ENCODE peak calls at places on chromosome 10, in six cellular contexts. Z, W, U, N, I and O are unnamed samples.

GRCh38 chr10:20232079-20232478 is 415.8 kb downstream of the PLXDC2 start:
- DNase-seq in Z (no peak), W (no peak), U (no peak), N (no peak), I (no peak), O (no peak)

GRCh38 chr10:70528726-70529362 is 50.3 kb downstream of the PALD1 start:
- DNase-seq in Z (no peak), W (no peak), U (no peak), N (no peak), I (no peak), O (no peak)

GRCh38 chr10:121919666-121920065 is 8.2 kb downstream of the ATE1 start:
- DNase-seq in Z (no peak), W (no peak), U (no peak), N (no peak), I (no peak), O (no peak)

GRCh38 chr10:6201511-6201975 is 1.2 kb upstream of the PFKFB3 start:
- DNase-seq in Z (peak; percentile 80), W (peak; percentile 88), U (peak; percentile 78), N (peak; percentile 86), I (peak; percentile 57), O (peak; percentile 70)

GRCh38 chr10:124696446-124697392 is 47.5 kb downstream of the FAM53B start:
- DNase-seq in Z (no peak), W (peak; percentile 58), U (no peak), N (peak; percentile 49), I (no peak), O (no peak)

GRCh38 chr10:8424555-8425201 is 370.2 kb downstream of the GATA3 start:
- DNase-seq in Z (no peak), W (no peak), U (no peak), N (no peak), I (no peak), O (no peak)

GRCh38 chr10:44393834-44394547 is 9.1 kb upstream of the CXCL12 start:
- DNase-seq in Z (no peak), W (no peak), U (no peak), N (no peak), I (peak; percentile 11), O (no peak)

GRCh38 chr10:21976739-21977138 is 26.8 kb downstream of the DNAJC1 start:
- DNase-seq in Z (no peak), W (no peak), U (no peak), N (no peak), I (no peak), O (no peak)

GRCh38 chr10:72340510-72340895 is 14.2 kb downstream of the DNAJB12 start:
- DNase-seq in Z (peak; percentile 72), W (peak; percentile 91), U (peak; percentile 77), N (peak; percentile 84), I (peak; percentile 72), O (peak; percentile 71)

GRCh38 chr10:97336942-97337719 is 2.6 kb upstream of the FRAT2 start:
- DNase-seq in Z (no peak), W (peak; percentile 47), U (peak; percentile 45), N (no peak), I (no peak), O (no peak)

GRCh38 chr10:8594711-8595110 is 540.2 kb downstream of the GATA3 start:
- DNase-seq in Z (no peak), W (no peak), U (no peak), N (no peak), I (no peak), O (no peak)

GRCh38 chr10:132712698-132713232 is 73.2 kb downstream of the NKX6-2 start:
- DNase-seq in Z (peak; percentile 3), W (peak; percentile 36), U (no peak), N (peak; percentile 21), I (no peak), O (no peak)

GRCh38 chr10:133157662-133158436 is 2.2 kb upstream of the KNDC1 start:
- DNase-seq in Z (no peak), W (no peak), U (no peak), N (peak; percentile 45), I (peak; percentile 8), O (no peak)

GRCh38 chr10:6144609-6145413 is 56.0 kb downstream of the RBM17 start:
- DNase-seq in Z (peak; percentile 92), W (peak; percentile 96), U (peak; percentile 88), N (peak; percentile 92), I (peak; percentile 90), O (peak; percentile 94)

GRCh38 chr10:71088054-71088453 is 124.3 kb upstream of the UNC5B start:
- DNase-seq in Z (no peak), W (no peak), U (no peak), N (no peak), I (no peak), O (no peak)

GRCh38 chr10:132662186-132662920 is 123.6 kb downstream of the NKX6-2 start:
- DNase-seq in Z (no peak), W (no peak), U (no peak), N (peak; percentile 7), I (no peak), O (no peak)

GRCh38 chr10:90047243-90047729 is 345.9 kb downstream of the KIF20B start:
- DNase-seq in Z (no peak), W (no peak), U (no peak), N (no peak), I (no peak), O (no peak)

GRCh38 chr10:77906863-77907861 is 19.4 kb downstream of the DLG5 start:
- DNase-seq in Z (no peak), W (no peak), U (no peak), N (no peak), I (no peak), O (no peak)

GRCh38 chr10:77042706-77043105 is 594.9 kb downstream of the KCNMA1 start:
- DNase-seq in Z (no peak), W (no peak), U (no peak), N (no peak), I (no peak), O (no peak)

GRCh38 chr10:93390691-93391090 is 91.4 kb downstream of the MYOF start:
- DNase-seq in Z (no peak), W (no peak), U (no peak), N (no peak), I (no peak), O (no peak)

GRCh38 chr10:131214521-131215244 is 96.8 kb downstream of the TCERG1L start:
- DNase-seq in Z (no peak), W (peak; percentile 58), U (no peak), N (peak; percentile 32), I (no peak), O (no peak)

GRCh38 chr10:12018438-12019342 is 23.9 kb downstream of the UPF2 start:
- DNase-seq in Z (no peak), W (no peak), U (no peak), N (no peak), I (no peak), O (no peak)

GRCh38 chr10:125641398-125641797 is 41.6 kb downstream of the TEX36 start:
- DNase-seq in Z (no peak), W (no peak), U (no peak), N (no peak), I (no peak), O (no peak)

GRCh38 chr10:119807960-119808697 is 64.5 kb downstream of the MCMBP start:
- DNase-seq in Z (no peak), W (no peak), U (no peak), N (no peak), I (no peak), O (no peak)

GRCh38 chr10:31686566-31686965 is 242.1 kb downstream of the ARHGAP12 start:
- DNase-seq in Z (no peak), W (no peak), U (no peak), N (no peak), I (no peak), O (no peak)

GRCh38 chr10:86504510-86504909 is 17.1 kb downstream of the WAPL start:
- DNase-seq in Z (no peak), W (no peak), U (no peak), N (no peak), I (no peak), O (no peak)
- H3K36me3 ChIP-seq in Z (peaks cover 53% of the 10 kb centered on the region), W (peaks cover 12% of the 10 kb centered on the region), U (no peaks in the 10 kb centered on the region), N (peaks cover 12% of the 10 kb centered on the region), I (no peaks in the 10 kb centered on the region), O (peaks cover 8% of the 10 kb centered on the region)

GRCh38 chr10:80077869-80078447 is 507 bp upstream of the TMEM254 start:
- DNase-seq in Z (no peak), W (no peak), U (no peak), N (no peak), I (no peak), O (no peak)
- H3K27ac ChIP-seq in Z (peak overlapping the region; percentile 96), W (peak overlapping the region; percentile 97), U (peak overlapping the region; percentile 97), N (peak overlapping the region; percentile 93), I (peak overlapping the region; percentile 95), O (peak overlapping the region; percentile 94)

DNA sequence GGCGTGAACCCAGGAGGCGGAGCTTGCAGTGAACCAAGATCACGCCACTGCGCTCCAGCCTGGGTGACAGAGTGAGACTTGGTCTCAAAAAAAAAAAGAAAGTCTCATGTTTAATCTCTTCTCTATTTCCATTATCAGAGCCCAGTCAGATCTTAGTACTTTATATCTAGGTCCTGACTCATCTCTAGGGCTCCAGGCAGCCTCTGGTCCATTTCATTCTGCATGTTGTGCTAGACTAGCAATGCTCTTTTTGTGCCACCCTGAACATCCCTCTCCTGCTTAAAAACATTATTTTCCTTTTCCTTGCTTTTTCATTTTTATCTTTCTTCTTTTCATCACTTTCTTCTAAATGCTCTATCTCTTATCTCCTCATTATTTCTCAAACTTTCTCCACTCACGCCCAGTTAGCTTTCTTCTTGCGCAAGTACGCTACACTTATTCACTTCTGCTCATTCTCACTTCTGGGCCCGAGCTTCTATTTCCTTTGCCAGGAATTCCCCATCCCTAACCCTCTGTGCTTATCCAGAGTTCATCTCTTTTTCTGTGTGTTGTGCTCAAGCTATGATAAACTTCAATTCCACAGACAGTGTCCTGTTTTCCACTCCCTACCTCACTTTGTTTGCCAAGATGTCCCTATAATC is 63.9 kb downstream of the BTAF1 start:
- DNase-seq in Z (no peak), W (no peak), U (peak; percentile 22), N (no peak), I (peak; percentile 32), O (no peak)
- H3K36me3 ChIP-seq in Z (peaks cover 89% of the 10 kb centered on the region), W (peaks cover 26% of the 10 kb centered on the region), U (peaks cover 3% of the 10 kb centered on the region), N (peaks cover 12% of the 10 kb centered on the region), I (no peaks in the 10 kb centered on the region), O (peaks cover 81% of the 10 kb centered on the region)

GRCh38 chr10:34403512-34403911 is 411.6 kb downstream of the PARD3 start:
- DNase-seq in Z (no peak), W (no peak), U (no peak), N (no peak), I (no peak), O (no peak)

GRCh38 chr10:34405611-34406462 is 409.3 kb downstream of the PARD3 start:
- DNase-seq in Z (no peak), W (no peak), U (no peak), N (no peak), I (no peak), O (no peak)

GRCh38 chr10:34407227-34407626 is 407.9 kb downstream of the PARD3 start:
- DNase-seq in Z (peak; percentile 19), W (no peak), U (no peak), N (no peak), I (no peak), O (no peak)

DNA sequence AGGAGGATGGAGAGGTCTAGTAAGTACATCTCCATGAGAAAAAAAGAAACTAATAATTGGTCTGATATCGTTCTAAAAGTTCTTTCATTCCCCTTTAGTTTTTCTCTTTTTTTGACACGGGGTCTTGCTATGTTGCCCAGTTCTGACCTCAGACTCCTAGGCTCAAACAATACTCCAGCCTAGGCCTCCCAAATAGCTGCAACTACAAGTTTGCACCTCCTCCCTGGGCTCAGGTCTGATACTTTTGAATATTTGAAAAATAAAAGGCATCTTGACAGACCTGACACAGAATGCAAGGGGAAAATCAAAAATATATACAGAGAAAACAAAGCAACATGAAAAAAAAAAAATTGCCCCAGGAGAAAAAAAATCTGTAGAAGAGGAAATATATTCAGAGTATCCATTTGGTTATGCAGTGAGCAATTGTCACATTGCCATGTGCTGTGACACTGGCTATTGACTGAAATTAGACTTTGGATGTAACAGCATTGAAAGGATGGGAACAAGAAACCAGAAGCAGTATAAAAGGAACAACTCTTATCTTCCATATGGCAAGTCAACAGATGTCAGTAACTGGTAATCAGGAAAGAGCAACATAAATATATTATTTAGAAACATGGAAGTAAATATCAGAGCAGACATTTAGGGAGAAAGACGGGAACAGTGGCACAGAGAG is 408.5 kb downstream of the PARD3 start:
- DNase-seq in Z (no peak), W (no peak), U (no peak), N (no peak), I (no peak), O (no peak)
- H3K27ac ChIP-seq in Z (no peak overlapping the region), W (no peak overlapping the region), U (no peak overlapping the region), N (no peak overlapping the region), I (no peak overlapping the region), O (no peak overlapping the region)